ENCODE peak calls at places on chromosomes 6 and 20, in seven cellular contexts. One of them, this sample, is unnamed.

GRCh38 chr20:47927385-47927851 is 142.1 kb upstream of the SULF2 start:
- DNase-seq in upper lobe of left lung: no peak
- DNase-seq in cardiac muscle cell: no peak
- DNase-seq in foreskin fibroblast: peak; percentile 6
- DNase-seq in neural crest cell: no peak
- DNase-seq in omental fat pad: no peak
- DNase-seq in A549: no peak
- DNase-seq in this sample: no peak

GRCh38 chr6:157669747-157670216 is 153.3 kb upstream of the SNX9 start:
- DNase-seq in upper lobe of left lung: peak; percentile 88
- DNase-seq in cardiac muscle cell: peak; percentile 88
- DNase-seq in neural crest cell: peak; percentile 46
- DNase-seq in foreskin fibroblast: peak; percentile 77
- DNase-seq in A549: peak; percentile 38
- DNase-seq in omental fat pad: peak; percentile 42
- DNase-seq in this sample: no peak

GRCh38 chr20:53609501-53610445 is 16.1 kb upstream of the ZNF217 start:
- DNase-seq in neural crest cell: no peak
- DNase-seq in cardiac muscle cell: peak; percentile 55
- DNase-seq in A549: peak; percentile 57
- DNase-seq in omental fat pad: no peak
- DNase-seq in foreskin fibroblast: peak; percentile 61
- DNase-seq in upper lobe of left lung: no peak
- DNase-seq in this sample: no peak

GRCh38 chr6:15297895-15298590 is 52.2 kb downstream of the JARID2 start:
- DNase-seq in cardiac muscle cell: peak; percentile 73
- DNase-seq in upper lobe of left lung: no peak
- DNase-seq in A549: no peak
- DNase-seq in neural crest cell: no peak
- DNase-seq in foreskin fibroblast: no peak
- DNase-seq in omental fat pad: no peak
- DNase-seq in this sample: no peak

GRCh38 chr6:152605342-152605741 is 31.8 kb downstream of the SYNE1 start:
- DNase-seq in omental fat pad: no peak
- DNase-seq in foreskin fibroblast: peak; percentile 18
- DNase-seq in A549: no peak
- DNase-seq in cardiac muscle cell: peak; percentile 29
- DNase-seq in upper lobe of left lung: no peak
- DNase-seq in neural crest cell: no peak
- DNase-seq in this sample: no peak

GRCh38 chr6:13302751-13303667 is 25.3 kb downstream of the TBC1D7 start:
- DNase-seq in upper lobe of left lung: no peak
- DNase-seq in A549: peak; percentile 89
- DNase-seq in cardiac muscle cell: peak; percentile 99
- DNase-seq in omental fat pad: no peak
- DNase-seq in foreskin fibroblast: peak; percentile 98
- DNase-seq in neural crest cell: no peak
- DNase-seq in this sample: no peak

GRCh38 chr6:10276106-10276505 is 138.8 kb downstream of the TFAP2A start:
- DNase-seq in upper lobe of left lung: no peak
- DNase-seq in omental fat pad: no peak
- DNase-seq in neural crest cell: no peak
- DNase-seq in foreskin fibroblast: peak; percentile 10
- DNase-seq in A549: no peak
- DNase-seq in cardiac muscle cell: no peak
- DNase-seq in this sample: no peak

GRCh38 chr6:169411296-169411695 is 157.7 kb upstream of the THBS2 start:
- DNase-seq in cardiac muscle cell: no peak
- DNase-seq in neural crest cell: no peak
- DNase-seq in upper lobe of left lung: no peak
- DNase-seq in foreskin fibroblast: no peak
- DNase-seq in A549: no peak
- DNase-seq in omental fat pad: no peak
- DNase-seq in this sample: no peak

GRCh38 chr20:1306316-1307135 is 22.4 kb downstream of the SDCBP2 start:
- DNase-seq in A549: no peak
- DNase-seq in neural crest cell: no peak
- DNase-seq in omental fat pad: no peak
- DNase-seq in upper lobe of left lung: peak; percentile 63
- DNase-seq in foreskin fibroblast: no peak
- DNase-seq in cardiac muscle cell: no peak
- DNase-seq in this sample: no peak

GRCh38 chr20:59165794-59166709 is 2.4 kb downstream of the ZNF831 start:
- DNase-seq in cardiac muscle cell: no peak
- DNase-seq in omental fat pad: no peak
- DNase-seq in A549: no peak
- DNase-seq in upper lobe of left lung: no peak
- DNase-seq in foreskin fibroblast: no peak
- DNase-seq in neural crest cell: no peak
- DNase-seq in this sample: no peak

GRCh38 chr20:57998276-57998675 is 230.2 kb downstream of the ANKRD60 start:
- DNase-seq in A549: no peak
- DNase-seq in neural crest cell: no peak
- DNase-seq in omental fat pad: no peak
- DNase-seq in cardiac muscle cell: no peak
- DNase-seq in upper lobe of left lung: no peak
- DNase-seq in foreskin fibroblast: no peak
- DNase-seq in this sample: no peak

GRCh38 chr20:11057624-11058023 is 383.8 kb upstream of the JAG1 start:
- DNase-seq in cardiac muscle cell: peak; percentile 15
- DNase-seq in A549: no peak
- DNase-seq in upper lobe of left lung: no peak
- DNase-seq in neural crest cell: no peak
- DNase-seq in foreskin fibroblast: peak; percentile 16
- DNase-seq in omental fat pad: no peak
- DNase-seq in this sample: no peak

GRCh38 chr6:37059344-37060194 is 54.1 kb downstream of the FGD2 start:
- DNase-seq in foreskin fibroblast: peak; percentile 94
- DNase-seq in omental fat pad: no peak
- DNase-seq in upper lobe of left lung: no peak
- DNase-seq in cardiac muscle cell: peak; percentile 95
- DNase-seq in A549: peak; percentile 89
- DNase-seq in neural crest cell: peak; percentile 39
- DNase-seq in this sample: no peak

GRCh38 chr6:43865947-43866346 is 95.9 kb downstream of the VEGFA start:
- DNase-seq in A549: no peak
- DNase-seq in omental fat pad: no peak
- DNase-seq in upper lobe of left lung: no peak
- DNase-seq in cardiac muscle cell: no peak
- DNase-seq in neural crest cell: no peak
- DNase-seq in foreskin fibroblast: no peak
- DNase-seq in this sample: no peak

GRCh38 chr6:11918021-11918738 is 93.9 kb upstream of the HIVEP1 start:
- DNase-seq in neural crest cell: no peak
- DNase-seq in upper lobe of left lung: no peak
- DNase-seq in cardiac muscle cell: peak; percentile 68
- DNase-seq in foreskin fibroblast: peak; percentile 68
- DNase-seq in A549: no peak
- DNase-seq in omental fat pad: no peak
- DNase-seq in this sample: no peak

GRCh38 chr6:47587503-47587902 is 109.9 kb downstream of the CD2AP start:
- DNase-seq in cardiac muscle cell: no peak
- DNase-seq in foreskin fibroblast: peak; percentile 1
- DNase-seq in upper lobe of left lung: no peak
- DNase-seq in neural crest cell: no peak
- DNase-seq in omental fat pad: no peak
- DNase-seq in A549: no peak
- DNase-seq in this sample: no peak

GRCh38 chr6:41675176-41675767 is 37.0 kb downstream of the MDFI start:
- DNase-seq in upper lobe of left lung: no peak
- DNase-seq in omental fat pad: no peak
- DNase-seq in A549: no peak
- DNase-seq in neural crest cell: no peak
- DNase-seq in foreskin fibroblast: no peak
- DNase-seq in cardiac muscle cell: no peak
- DNase-seq in this sample: no peak
- TF ChIP-seq CTCF in upper lobe of left lung: no peak
- TF ChIP-seq CTCF in omental fat pad: no peak
- TF ChIP-seq CTCF in A549: no peak
- TF ChIP-seq CTCF in neural crest cell: no peak
- TF ChIP-seq CTCF in foreskin fibroblast: no peak
- TF ChIP-seq CTCF in cardiac muscle cell: no peak
- TF ChIP-seq CTCF in this sample: no peak

GRCh38 chr20:3696200-3696599 is 14.4 kb upstream of the ADAM33 start:
- DNase-seq in neural crest cell: no peak
- DNase-seq in cardiac muscle cell: no peak
- DNase-seq in omental fat pad: no peak
- DNase-seq in A549: no peak
- DNase-seq in upper lobe of left lung: no peak
- DNase-seq in foreskin fibroblast: no peak
- DNase-seq in this sample: no peak
- TF ChIP-seq CTCF in neural crest cell: peak; percentile 61
- TF ChIP-seq CTCF in cardiac muscle cell: peak; percentile 48
- TF ChIP-seq CTCF in omental fat pad: no peak
- TF ChIP-seq CTCF in A549: peak; percentile 36
- TF ChIP-seq CTCF in upper lobe of left lung: no peak
- TF ChIP-seq CTCF in foreskin fibroblast: peak; percentile 39
- TF ChIP-seq CTCF in this sample: peak; percentile 5

DNA sequence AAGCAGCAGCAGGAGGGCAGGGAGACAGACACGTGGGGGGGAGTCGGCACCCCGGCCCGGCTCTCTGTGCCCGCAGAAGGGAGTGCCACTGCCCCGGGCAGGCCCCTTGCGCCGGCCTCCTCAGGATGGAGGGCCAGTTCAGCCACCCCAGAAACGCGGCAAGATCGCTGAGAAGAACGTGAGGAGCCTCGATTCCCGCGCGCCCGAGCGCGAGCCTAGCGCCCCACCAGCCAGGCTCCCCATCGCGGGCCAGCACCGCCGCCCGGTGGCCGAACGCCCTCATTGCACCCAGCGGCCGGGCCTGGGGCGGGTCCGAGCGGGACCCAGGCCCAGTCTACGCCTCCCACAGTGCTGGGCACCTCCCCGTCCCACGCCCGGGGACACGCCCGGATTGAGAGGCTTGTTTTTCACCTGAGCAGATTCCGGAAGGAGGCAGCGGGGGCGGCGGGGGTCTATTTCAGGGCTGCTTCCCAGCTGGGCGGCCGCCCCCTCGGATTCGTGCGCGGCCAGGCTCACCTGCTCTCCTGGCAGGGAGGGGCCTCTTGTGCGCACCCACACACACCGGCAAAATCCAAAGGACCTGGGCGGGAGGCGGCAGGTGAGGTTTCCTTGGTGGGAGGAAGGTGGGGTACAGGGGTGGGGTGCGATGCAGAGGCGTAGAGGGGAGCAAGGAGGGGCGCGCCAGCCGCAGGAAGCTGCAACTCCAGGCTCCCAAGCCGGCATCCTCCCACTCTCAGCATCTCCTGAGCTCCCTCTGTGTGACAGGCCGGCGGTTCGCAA is 9.0 kb upstream of the GRM4 start:
- DNase-seq in omental fat pad: no peak
- DNase-seq in foreskin fibroblast: peak; percentile 27
- DNase-seq in cardiac muscle cell: peak; percentile 59
- DNase-seq in neural crest cell: peak; percentile 84
- DNase-seq in upper lobe of left lung: peak; percentile 95
- DNase-seq in A549: peak; percentile 62
- DNase-seq in this sample: peak; percentile 90
- TF ChIP-seq CTCF in omental fat pad: no peak
- TF ChIP-seq CTCF in foreskin fibroblast: peak; percentile 93
- TF ChIP-seq CTCF in cardiac muscle cell: peak; percentile 97
- TF ChIP-seq CTCF in neural crest cell: peak; percentile 99
- TF ChIP-seq CTCF in upper lobe of left lung: peak; percentile 95
- TF ChIP-seq CTCF in A549: peak; percentile 83
- TF ChIP-seq CTCF in this sample: peak; percentile 82

GRCh38 chr6:108564178-108564577 is 3.5 kb downstream of the FOXO3 start:
- DNase-seq in cardiac muscle cell: peak; percentile 80
- DNase-seq in neural crest cell: no peak
- DNase-seq in upper lobe of left lung: no peak
- DNase-seq in A549: no peak
- DNase-seq in omental fat pad: no peak
- DNase-seq in foreskin fibroblast: peak; percentile 94
- DNase-seq in this sample: no peak

GRCh38 chr6:108568101-108568500 is 7.4 kb downstream of the FOXO3 start:
- DNase-seq in omental fat pad: no peak
- DNase-seq in foreskin fibroblast: no peak
- DNase-seq in cardiac muscle cell: no peak
- DNase-seq in upper lobe of left lung: no peak
- DNase-seq in neural crest cell: no peak
- DNase-seq in A549: no peak
- DNase-seq in this sample: no peak

GRCh38 chr6:108566406-108566805 is 5.7 kb downstream of the FOXO3 start:
- DNase-seq in upper lobe of left lung: no peak
- DNase-seq in cardiac muscle cell: no peak
- DNase-seq in omental fat pad: no peak
- DNase-seq in A549: no peak
- DNase-seq in neural crest cell: no peak
- DNase-seq in foreskin fibroblast: no peak
- DNase-seq in this sample: no peak

GRCh38 chr6:108565091-108565766 is 4.5 kb downstream of the FOXO3 start:
- DNase-seq in foreskin fibroblast: no peak
- DNase-seq in cardiac muscle cell: no peak
- DNase-seq in A549: no peak
- DNase-seq in neural crest cell: no peak
- DNase-seq in omental fat pad: no peak
- DNase-seq in upper lobe of left lung: no peak
- DNase-seq in this sample: no peak

GRCh38 chr6:108565893-108566292 is 5.2 kb downstream of the FOXO3 start:
- DNase-seq in foreskin fibroblast: peak; percentile 93
- DNase-seq in neural crest cell: no peak
- DNase-seq in upper lobe of left lung: no peak
- DNase-seq in cardiac muscle cell: peak; percentile 81
- DNase-seq in A549: no peak
- DNase-seq in omental fat pad: no peak
- DNase-seq in this sample: no peak
- TF ChIP-seq CTCF in foreskin fibroblast: no peak
- TF ChIP-seq CTCF in neural crest cell: no peak
- TF ChIP-seq CTCF in upper lobe of left lung: peak; percentile 17
- TF ChIP-seq CTCF in cardiac muscle cell: peak; percentile 22
- TF ChIP-seq CTCF in A549: no peak
- TF ChIP-seq CTCF in omental fat pad: no peak
- TF ChIP-seq CTCF in this sample: no peak

GRCh38 chr6:20212392-20213111 is at the start of gene MBOAT1:
- DNase-seq in foreskin fibroblast: peak; percentile 93
- DNase-seq in A549: peak; percentile 60
- DNase-seq in upper lobe of left lung: peak; percentile 98
- DNase-seq in cardiac muscle cell: peak; percentile 96
- DNase-seq in neural crest cell: peak; percentile 71
- DNase-seq in omental fat pad: peak; percentile 55
- DNase-seq in this sample: peak; percentile 47
- TF ChIP-seq CTCF in foreskin fibroblast: no peak
- TF ChIP-seq CTCF in A549: peak; percentile 12
- TF ChIP-seq CTCF in upper lobe of left lung: peak; percentile 26
- TF ChIP-seq CTCF in cardiac muscle cell: no peak
- TF ChIP-seq CTCF in neural crest cell: peak; percentile 17
- TF ChIP-seq CTCF in omental fat pad: no peak
- TF ChIP-seq CTCF in this sample: no peak

This sample was measured in D721Med.